ENCODE peak calls at places on chromosomes 4 and X, in six cellular contexts. H is tibial artery, R is AG04450, C is colonic mucosa, S is astrocyte, Y is fibroblast of pulmonary artery. A is an unnamed sample.

GRCh38 chr4:70992354-70992753 is 1.1 kb upstream of the DCK start:
- DNase-seq in S (no peak), R (no peak), H (no peak), C (peak), Y (no peak), A (no peak)

GRCh38 chr4:152515678-152516077 is 20.2 kb downstream of the FBXW7 start:
- DNase-seq in H (no peak), Y (peak), S (peak), R (peak), C (no peak), A (peak)

GRCh38 chr4:53019485-53020382 is 157.6 kb downstream of the RASL11B start:
- DNase-seq in C (no peak), R (no peak), S (peak), H (no peak), Y (peak), A (peak)

GRCh38 chr4:39044947-39045734 is 12.9 kb upstream of the TMEM156 start:
- DNase-seq in R (no peak), H (peak), Y (peak), S (no peak), C (no peak), A (no peak)

GRCh38 chr4:171880136-171880535 is 66.9 kb downstream of the GALNTL6 start:
- DNase-seq in S (peak), R (peak), H (no peak), C (no peak), Y (peak), A (peak)

GRCh38 chr4:148116971-148117370 is 325.2 kb downstream of the NR3C2 start:
- DNase-seq in Y (no peak), H (no peak), C (no peak), S (no peak), R (no peak), A (no peak)

GRCh38 chr4:128452415-128452814 is 164.8 kb upstream of the PGRMC2 start:
- DNase-seq in Y (no peak), S (no peak), H (no peak), C (no peak), R (no peak), A (no peak)

GRCh38 chrX:110062919-110063318 is 60.0 kb downstream of the TMEM164 start:
- DNase-seq in S (no peak), Y (no peak), R (no peak), C (no peak), H (no peak), A (no peak)

GRCh38 chr4:68917016-68917415 is 34.6 kb downstream of the UGT2A3 start:
- DNase-seq in S (no peak), Y (no peak), H (no peak), R (no peak), C (no peak), A (no peak)

GRCh38 chr4:99209671-99210070 is 9.4 kb downstream of the ADH6 start:
- DNase-seq in C (no peak), Y (peak), H (no peak), R (peak), S (peak), A (no peak)
- TF ChIP-seq CTCF in C (no peak), Y (no peak), H (no peak), R (no peak), S (no peak), A (no peak)

GRCh38 chr4:119783200-119783978 is 154.8 kb upstream of the PDE5A start:
- DNase-seq in C (no peak), S (no peak), Y (no peak), R (no peak), H (no peak), A (no peak)

GRCh38 chr4:119788334-119789266 is 160.0 kb upstream of the PDE5A start:
- DNase-seq in R (no peak), H (no peak), Y (no peak), S (no peak), C (no peak), A (no peak)

GRCh38 chr4:119781044-119781443 is 152.4 kb upstream of the PDE5A start:
- DNase-seq in H (no peak), R (no peak), S (no peak), Y (no peak), C (no peak), A (no peak)

GRCh38 chr4:119785963-119786362 is 157.4 kb upstream of the PDE5A start:
- DNase-seq in S (peak), C (no peak), H (no peak), R (no peak), Y (peak), A (peak)
- TF ChIP-seq CTCF in S (peak), C (peak), H (peak), R (peak), Y (peak), A (peak)

GRCh38 chr4:76733380-76733779 is 164.6 kb downstream of the SOWAHB start:
- DNase-seq in H (no peak), C (no peak), Y (no peak), R (no peak), S (no peak), A (no peak)
- TF ChIP-seq CTCF in H (no peak), C (no peak), Y (no peak), R (peak), S (no peak), A (peak)

DNA sequence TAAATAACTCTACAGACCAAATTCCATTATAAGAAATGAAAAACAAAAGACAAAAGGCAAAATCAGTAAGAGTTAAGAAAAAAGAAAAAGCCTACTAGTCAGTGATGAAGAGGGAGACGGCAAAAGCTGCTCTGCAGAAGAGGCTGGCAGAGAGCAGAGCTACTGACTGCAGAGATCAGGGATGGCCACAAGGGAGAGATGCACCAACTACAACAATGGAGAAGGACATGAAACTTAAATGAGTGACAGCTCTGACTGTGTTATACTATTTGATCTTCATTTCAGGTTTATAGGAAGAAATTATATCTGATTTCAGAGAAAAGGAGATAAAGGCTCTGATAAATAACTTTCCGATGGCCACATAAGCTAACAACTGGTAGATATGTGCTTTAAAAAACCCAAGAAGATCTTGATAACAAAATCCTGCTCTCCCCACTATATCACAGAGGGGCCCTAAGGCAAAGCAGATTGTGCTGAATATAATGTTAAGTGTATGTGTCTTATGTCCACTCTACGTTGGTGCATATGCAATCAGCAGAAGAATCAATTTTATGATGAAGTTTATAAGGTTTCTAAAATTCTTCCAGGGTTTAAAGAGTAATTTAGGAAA is 58.4 kb upstream of the COX18 start:
- DNase-seq in C (no peak), Y (peak), S (no peak), R (no peak), H (no peak), A (peak)
- TF ChIP-seq CTCF in C (peak), Y (peak), S (no peak), R (peak), H (peak), A (peak)

GRCh38 chr4:157043131-157043530 is 32.8 kb upstream of the GLRB start:
- DNase-seq in Y (peak), H (no peak), R (peak), C (no peak), S (peak), A (peak)

GRCh38 chr4:157050561-157050960 is 25.4 kb upstream of the GLRB start:
- DNase-seq in C (no peak), R (no peak), S (no peak), Y (no peak), H (no peak), A (no peak)

GRCh38 chr4:157040380-157040779 is 35.6 kb upstream of the GLRB start:
- DNase-seq in S (no peak), C (no peak), Y (no peak), H (no peak), R (no peak), A (no peak)

GRCh38 chr4:157048248-157048647 is 27.7 kb upstream of the GLRB start:
- DNase-seq in H (peak), C (no peak), S (peak), Y (peak), R (peak), A (peak)

GRCh38 chr4:157045507-157046127 is 30.3 kb upstream of the GLRB start:
- DNase-seq in S (peak), Y (peak), R (peak), C (no peak), H (no peak), A (peak)
- TF ChIP-seq CTCF in S (peak), Y (peak), R (peak), C (peak), H (peak), A (peak)

GRCh38 chrX:2609431-2610238 is 81.5 kb upstream of the CD99 start:
- DNase-seq in H (no peak), S (no peak), R (no peak), Y (peak), C (peak), A (no peak)

GRCh38 chrX:2610246-2611170 is 80.6 kb upstream of the CD99 start:
- DNase-seq in S (no peak), Y (no peak), C (no peak), R (no peak), H (no peak), A (no peak)

GRCh38 chrX:2607113-2607512 is 84.0 kb upstream of the CD99 start:
- DNase-seq in Y (no peak), S (no peak), R (no peak), C (no peak), H (no peak), A (no peak)

DNA sequence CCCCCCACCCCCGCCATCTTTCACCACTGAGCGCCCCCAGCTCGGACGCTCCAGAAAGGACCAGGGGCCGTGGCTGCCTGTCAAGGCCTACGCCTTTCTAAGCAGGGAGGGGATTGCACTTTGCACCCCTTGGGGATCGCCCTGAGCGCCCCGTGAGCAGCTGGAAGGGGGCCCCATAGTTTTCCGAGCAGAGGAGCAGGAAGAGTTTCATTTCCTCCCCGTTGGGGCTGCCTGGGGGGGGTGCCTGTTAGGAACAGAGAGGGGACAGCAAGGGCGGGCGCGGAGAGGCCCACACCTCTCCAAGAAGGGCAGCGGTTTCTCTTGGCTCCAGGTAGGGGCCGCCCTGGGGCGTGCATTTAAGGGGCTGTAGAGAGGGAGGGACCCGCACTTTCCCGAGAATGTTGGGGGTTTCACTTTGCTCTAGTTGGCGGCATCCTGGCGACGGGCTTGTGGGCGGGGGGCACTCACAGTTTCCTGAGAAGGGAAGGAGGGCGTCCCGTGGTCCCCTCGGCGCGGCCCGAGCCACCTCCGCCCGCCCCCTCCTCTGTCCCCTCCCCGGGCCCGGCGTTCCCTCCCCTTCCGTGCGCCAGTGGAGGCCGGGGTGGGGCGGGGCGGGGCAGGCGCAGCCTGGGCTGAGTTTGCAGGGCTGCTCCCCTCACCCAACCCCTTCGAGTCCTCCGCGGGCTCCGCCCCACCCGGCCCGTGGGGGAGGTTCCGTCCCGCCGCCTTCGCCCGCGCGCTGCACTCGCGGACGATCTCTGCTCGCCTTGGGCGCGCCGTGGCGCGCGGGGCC is 82.3 kb upstream of the CD99 start:
- DNase-seq in C (peak), Y (peak), R (peak), H (peak), S (peak), A (peak)
- TF ChIP-seq CTCF in C (no peak), Y (no peak), R (no peak), H (no peak), S (no peak), A (no peak)

GRCh38 chr4:165345663-165346417 is 18.4 kb downstream of the MSMO1 start:
- DNase-seq in Y (no peak), S (no peak), H (no peak), R (no peak), C (no peak), A (no peak)
- TF ChIP-seq CTCF in Y (peak), S (no peak), H (peak), R (peak), C (no peak), A (peak)

DNA sequence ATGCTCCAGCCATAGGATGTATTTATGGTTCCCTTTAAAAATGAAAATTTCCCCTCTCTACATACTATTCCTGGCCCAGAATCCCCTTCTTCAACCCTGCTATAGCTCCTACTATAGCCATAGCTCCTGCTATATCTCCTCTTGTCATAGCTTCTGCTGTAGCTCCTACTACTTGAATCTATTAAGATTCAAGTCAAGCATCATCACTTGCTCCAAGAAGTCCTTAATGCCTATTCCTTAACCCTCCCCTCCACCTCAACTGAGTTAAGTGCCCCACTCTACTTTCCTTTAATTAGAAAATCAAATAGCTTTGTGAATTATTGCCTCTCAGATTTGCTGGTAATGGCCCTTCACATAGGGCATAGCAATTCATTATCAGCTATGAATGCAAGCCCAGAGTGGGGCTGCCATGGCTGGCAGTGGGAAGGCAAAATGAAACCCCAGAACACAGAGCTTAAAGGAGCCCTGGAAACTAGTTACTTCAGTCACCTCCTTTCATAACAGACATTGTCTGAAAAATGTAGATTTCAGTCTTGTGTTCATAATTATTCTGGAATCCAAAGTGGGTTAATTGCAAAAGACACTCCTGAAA is 15.4 kb downstream of the OCIAD2 start:
- DNase-seq in R (no peak), S (no peak), H (no peak), Y (no peak), C (no peak), A (no peak)
- TF ChIP-seq CTCF in R (no peak), S (no peak), H (no peak), Y (no peak), C (no peak), A (no peak)